ENCODE peak calls at places on chromosome 16, in six cellular contexts. U is GM23248, O is fibroblast of lung, T is K562, Z is GM12878, X is MM.1S. L is an unnamed sample.

GRCh38 chr16:20906225-20906870 is 5.8 kb downstream of the LYRM1 start:
- DNase-seq in Z (no peak), O (peak), X (no peak), T (no peak), U (peak), L (no peak)

GRCh38 chr16:21072976-21073375 is 77.7 kb downstream of the DNAH3 start:
- DNase-seq in U (no peak), O (no peak), T (no peak), X (no peak), Z (no peak), L (no peak)

GRCh38 chr16:50390914-50391700 is 22.3 kb upstream of the BRD7 start:
- DNase-seq in T (no peak), Z (no peak), X (no peak), U (peak), O (no peak), L (peak)

GRCh38 chr16:29821663-29822115 is 1.4 kb downstream of the MVP start:
- DNase-seq in T (no peak), U (peak), X (no peak), Z (no peak), O (peak), L (no peak)

GRCh38 chr16:50802000-50802399 is 60.1 kb downstream of the CYLD start:
- DNase-seq in U (peak), O (peak), T (no peak), Z (no peak), X (no peak), L (no peak)

GRCh38 chr16:50282010-50282538 is 15.7 kb downstream of the ADCY7 start:
- DNase-seq in X (peak), T (no peak), O (peak), U (no peak), Z (peak), L (no peak)

GRCh38 chr16:72972878-72973571 is 74.9 kb downstream of the ZFHX3 start:
- DNase-seq in O (no peak), T (no peak), U (no peak), Z (no peak), X (no peak), L (no peak)

GRCh38 chr16:73020409-73020884 is 27.5 kb downstream of the ZFHX3 start:
- DNase-seq in X (no peak), O (peak), U (peak), T (no peak), Z (no peak), L (no peak)

GRCh38 chr16:4138735-4139134 is 22.5 kb upstream of the ADCY9 start:
- DNase-seq in O (peak), Z (no peak), T (no peak), X (no peak), U (no peak), L (no peak)

GRCh38 chr16:4315185-4316102 is at the start of gene GLIS2:
- DNase-seq in X (peak), Z (no peak), T (peak), U (peak), O (peak), L (peak)

GRCh38 chr16:89685916-89686315 is 573 bp upstream of the CDK10 start:
- DNase-seq in Z (no peak), U (no peak), T (no peak), X (no peak), O (no peak), L (no peak)

GRCh38 chr16:89689142-89689541 is 2.7 kb downstream of the CDK10 start:
- DNase-seq in X (no peak), T (no peak), U (no peak), O (no peak), Z (no peak), L (no peak)

GRCh38 chr16:89688395-89688794 is 1.9 kb downstream of the CDK10 start:
- DNase-seq in T (no peak), O (no peak), U (no peak), Z (no peak), X (no peak), L (no peak)

GRCh38 chr16:89686520-89687091 is at the start of gene CDK10:
- DNase-seq in Z (peak), O (peak), X (peak), U (peak), T (peak), L (peak)

DNA sequence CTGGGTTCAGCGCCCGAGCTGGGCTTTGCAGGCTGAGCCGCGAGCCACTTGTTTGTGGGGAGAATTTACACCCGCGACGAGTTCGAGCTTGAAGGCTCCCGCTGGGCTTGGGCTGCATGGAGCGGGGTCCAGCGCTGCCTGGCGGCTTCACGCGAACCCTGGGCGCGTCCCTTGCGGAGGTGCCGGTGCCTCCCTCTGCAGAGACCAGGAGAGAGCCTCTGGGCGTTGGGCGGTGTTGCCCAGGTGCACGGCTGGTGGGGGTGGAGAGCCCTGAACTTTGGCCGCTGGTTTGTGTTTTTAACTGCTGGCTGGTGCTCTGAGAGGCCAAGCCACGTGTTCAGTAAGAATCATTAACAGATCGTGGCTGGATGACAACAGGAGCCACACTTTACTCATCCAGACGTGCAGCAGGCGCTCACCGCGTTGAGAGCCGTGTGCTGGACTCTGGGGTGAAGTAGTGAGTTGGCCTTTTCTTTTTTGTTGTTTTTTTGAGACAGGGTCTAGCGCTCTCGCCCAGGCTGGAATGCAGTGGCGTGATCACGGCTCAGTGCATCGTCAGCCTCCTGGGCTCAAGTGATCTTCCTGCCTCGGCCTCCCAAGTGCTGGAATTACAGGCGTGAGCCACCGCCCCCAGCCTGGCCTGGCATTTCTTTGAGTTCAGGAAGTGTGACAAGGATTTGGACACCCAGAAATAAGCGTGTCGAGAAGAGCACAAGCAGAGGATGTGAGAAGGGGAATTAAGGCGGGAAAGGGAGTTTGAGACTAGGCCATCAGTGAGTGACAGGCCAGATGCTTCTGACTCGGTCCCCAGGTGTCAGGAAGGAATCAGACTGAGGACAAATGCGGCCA is 827 bp downstream of the CDK10 start:
- DNase-seq in Z (peak), U (peak), T (peak), O (peak), X (peak), L (peak)
- H2AFZ ChIP-seq in Z (peak), U (peak), T (peak), O (no peak), X (peak), L (peak)

GRCh38 chr16:77838597-77839255 is 50.4 kb downstream of the VAT1L start:
- DNase-seq in U (peak), X (no peak), O (peak), T (no peak), Z (no peak), L (no peak)

GRCh38 chr16:77836801-77837200 is 48.4 kb downstream of the VAT1L start:
- DNase-seq in Z (no peak), O (no peak), T (no peak), U (no peak), X (no peak), L (no peak)

GRCh38 chr16:77834600-77834963 is 46.2 kb downstream of the VAT1L start:
- DNase-seq in U (peak), X (no peak), O (peak), T (no peak), Z (no peak), L (no peak)

GRCh38 chr16:77833906-77834599 is 45.7 kb downstream of the VAT1L start:
- DNase-seq in U (peak), T (no peak), Z (no peak), X (no peak), O (peak), L (peak)

GRCh38 chr16:77835111-77835510 is 46.7 kb downstream of the VAT1L start:
- DNase-seq in U (peak), O (peak), X (no peak), Z (no peak), T (no peak), L (no peak)
- H3K27ac ChIP-seq in U (peak), O (no peak), X (no peak), Z (no peak), T (no peak), L (no peak)

GRCh38 chr16:8590161-8590688 is at the start of gene TMEM114:
- DNase-seq in X (no peak), U (no peak), Z (no peak), O (no peak), T (no peak), L (peak)

GRCh38 chr16:8589293-8590160 is 784 bp downstream of the TMEM114 start:
- DNase-seq in U (no peak), O (no peak), X (no peak), T (no peak), Z (no peak), L (peak)

GRCh38 chr16:8590811-8591210 is 500 bp upstream of the TMEM114 start:
- DNase-seq in Z (no peak), U (no peak), T (no peak), X (no peak), O (no peak), L (no peak)

GRCh38 chr16:8587065-8587464 is 3.2 kb downstream of the TMEM114 start:
- DNase-seq in X (no peak), Z (no peak), O (no peak), U (no peak), T (no peak), L (no peak)

GRCh38 chr16:8588703-8589292 is 1.5 kb downstream of the TMEM114 start:
- DNase-seq in T (no peak), Z (no peak), U (no peak), X (no peak), O (no peak), L (peak)
- TF ChIP-seq EZH2 in T (no peak), Z (no peak), U (peak), X (no peak), O (no peak), L (peak)

GRCh38 chr16:2056681-2057407 is 9.1 kb downstream of the TSC2 start:
- DNase-seq in X (no peak), Z (no peak), T (no peak), U (no peak), O (no peak), L (peak)

GRCh38 chr16:2057438-2057837 is 9.7 kb downstream of the TSC2 start:
- DNase-seq in X (no peak), Z (no peak), T (no peak), U (no peak), O (no peak), L (no peak)

GRCh38 chr16:2054543-2055245 is 6.9 kb downstream of the TSC2 start:
- DNase-seq in O (no peak), Z (no peak), U (no peak), T (no peak), X (no peak), L (no peak)

GRCh38 chr16:2053897-2054296 is 6.1 kb downstream of the TSC2 start:
- DNase-seq in U (no peak), X (no peak), O (no peak), T (no peak), Z (no peak), L (no peak)

GRCh38 chr16:2056077-2056476 is 8.3 kb downstream of the TSC2 start:
- DNase-seq in X (no peak), T (no peak), U (no peak), O (no peak), Z (no peak), L (no peak)
- H2AFZ ChIP-seq in X (no peak), T (no peak), U (no peak), O (no peak), Z (no peak), L (no peak)

GRCh38 chr16:87316450-87316922 is 706 bp downstream of the C16orf95 start:
- DNase-seq in U (no peak), T (no peak), Z (no peak), O (no peak), X (no peak), L (no peak)
- H3K27ac ChIP-seq in U (peak), T (peak), Z (peak), O (peak), X (peak), L (no peak)

DNA sequence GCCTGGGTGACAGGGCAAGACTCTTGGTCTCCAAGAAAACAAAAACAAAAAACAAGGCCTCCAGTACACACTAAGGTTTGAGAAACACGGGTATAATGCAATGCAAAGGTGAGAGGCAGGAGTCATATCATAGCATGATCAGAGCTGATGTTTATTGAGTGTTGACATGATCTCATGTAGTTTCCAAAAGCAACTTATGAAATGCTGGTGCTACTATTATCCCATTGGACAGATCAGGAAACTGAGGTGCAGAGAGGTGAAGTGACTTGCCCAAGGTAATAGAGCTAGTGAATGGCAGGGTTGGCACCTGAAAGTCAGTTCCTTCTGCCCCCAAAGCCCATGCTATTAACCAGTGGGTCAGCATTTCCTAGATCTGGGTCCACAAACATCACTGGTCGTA is 3.1 kb upstream of the NPIPB7 start:
- DNase-seq in T (no peak), U (no peak), X (no peak), Z (no peak), O (no peak), L (no peak)
- TF ChIP-seq EZH2 in T (no peak), U (no peak), X (no peak), Z (no peak), O (no peak), L (no peak)

GRCh38 chr16:67356372-67356771 is 29.8 kb downstream of the LRRC36 start:
- DNase-seq in O (no peak), Z (no peak), T (no peak), U (no peak), X (no peak), L (no peak)
- H2AFZ ChIP-seq in O (no peak), Z (no peak), T (no peak), U (no peak), X (no peak), L (no peak)

DNA sequence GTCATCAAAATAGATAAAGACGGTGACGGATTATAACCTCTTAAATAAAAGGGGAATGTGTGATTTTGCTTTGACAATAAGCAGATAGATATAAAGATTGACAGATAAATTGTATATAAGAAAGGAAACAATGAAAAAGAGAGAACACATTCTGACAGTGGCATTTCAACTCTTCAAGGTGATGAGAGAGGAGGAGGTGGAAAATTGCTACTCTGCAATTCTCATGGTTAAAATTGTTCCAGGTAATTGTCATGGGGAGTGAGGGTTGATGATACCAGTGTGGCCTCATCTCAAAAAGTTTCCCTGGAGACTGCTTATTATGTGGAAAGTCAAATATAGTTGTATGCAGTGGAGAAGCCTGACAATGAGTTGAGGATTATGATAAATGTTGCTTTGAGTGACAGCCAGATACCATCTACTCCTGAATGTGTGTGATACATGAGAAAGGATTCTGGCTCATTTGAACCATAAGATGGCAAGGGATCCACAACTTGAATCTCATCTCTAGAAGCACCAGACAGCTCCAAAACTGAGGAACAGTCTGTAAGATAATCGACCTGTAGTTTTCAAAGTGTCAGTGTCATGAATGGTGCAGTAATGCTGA is 1290.6 kb upstream of the CDH8 start:
- DNase-seq in T (no peak), U (no peak), O (no peak), X (no peak), Z (no peak), L (no peak)
- H3K27ac ChIP-seq in T (no peak), U (no peak), O (no peak), X (no peak), Z (no peak), L (no peak)

GRCh38 chr16:86515780-86516617 is 5.7 kb downstream of the FOXF1 start:
- DNase-seq in X (no peak), U (peak), T (no peak), O (peak), Z (no peak), L (peak)
- TF ChIP-seq EZH2 in X (no peak), U (peak), T (no peak), O (no peak), Z (no peak), L (peak)